ENCODE peak calls at places on chromosomes 1 and 21, in seven cellular contexts. O, I, X, Z, N, L and W are unnamed samples.

GRCh38 chr1:196309386-196309785 is 298.9 kb downstream of the KCNT2 start:
- DNase-seq in O (no peak), I (peak), X (peak), Z (no peak), N (no peak), L (no peak), W (no peak)

GRCh38 chr1:23019851-23020625 is 770 bp downstream of the KDM1A start:
- DNase-seq in O (peak), I (peak), X (peak), Z (no peak), N (peak), L (peak), W (no peak)

GRCh38 chr1:173393655-173393993 is 83.5 kb upstream of the PRDX6 start:
- DNase-seq in O (no peak), I (peak), X (no peak), Z (no peak), N (no peak), L (no peak), W (no peak)

GRCh38 chr1:84960371-84960770 is 36.5 kb downstream of the MCOLN2 start:
- DNase-seq in O (no peak), I (peak), X (no peak), Z (no peak), N (no peak), L (no peak), W (no peak)

GRCh38 chr1:230002164-230002803 is 64.8 kb upstream of the GALNT2 start:
- DNase-seq in O (no peak), I (no peak), X (no peak), Z (no peak), N (no peak), L (no peak), W (no peak)

GRCh38 chr1:178330848-178331497 is 165.8 kb downstream of the CLEC20A start:
- DNase-seq in O (no peak), I (no peak), X (no peak), Z (no peak), N (peak), L (no peak), W (no peak)

GRCh38 chr1:165773324-165773965 is 4.8 kb upstream of the TMCO1 start:
- DNase-seq in O (no peak), I (peak), X (no peak), Z (no peak), N (no peak), L (no peak), W (no peak)

GRCh38 chr1:12153181-12153785 is 13.5 kb upstream of the TNFRSF1B start:
- DNase-seq in O (no peak), I (peak), X (no peak), Z (peak), N (no peak), L (peak), W (no peak)

GRCh38 chr1:115400426-115400825 is 62.4 kb upstream of the NGF start:
- DNase-seq in O (no peak), I (no peak), X (no peak), Z (no peak), N (no peak), L (no peak), W (no peak)

GRCh38 chr1:8651236-8651890 is 166.1 kb downstream of the RERE start:
- DNase-seq in O (no peak), I (no peak), X (no peak), Z (no peak), N (no peak), L (no peak), W (no peak)

GRCh38 chr1:207959141-207959825 is 48.4 kb upstream of the CD34 start:
- DNase-seq in O (no peak), I (peak), X (peak), Z (no peak), N (no peak), L (peak), W (peak)

GRCh38 chr1:56377407-56377806 is 202.0 kb downstream of the PLPP3 start:
- DNase-seq in O (no peak), I (no peak), X (no peak), Z (no peak), N (no peak), L (no peak), W (no peak)

GRCh38 chr1:183589836-183590224 is 429 bp downstream of the NCF2 start:
- DNase-seq in O (no peak), I (no peak), X (no peak), Z (no peak), N (no peak), L (no peak), W (no peak)

GRCh38 chr21:17900281-17900989 is 81.3 kb upstream of the C21orf91 start:
- DNase-seq in O (no peak), I (no peak), X (peak), Z (no peak), N (no peak), L (no peak), W (no peak)

GRCh38 chr1:2408456-2408855 is 3.9 kb downstream of the PEX10 start:
- DNase-seq in O (no peak), I (no peak), X (no peak), Z (no peak), N (no peak), L (no peak), W (no peak)

GRCh38 chr1:29675481-29676263 is 439.4 kb downstream of the PTPRU start:
- DNase-seq in O (peak), I (no peak), X (no peak), Z (no peak), N (no peak), L (peak), W (peak)

GRCh38 chr1:56061824-56062223 is 517.5 kb downstream of the PLPP3 start:
- DNase-seq in O (no peak), I (no peak), X (no peak), Z (no peak), N (no peak), L (no peak), W (no peak)

GRCh38 chr1:114153051-114153620 is 533 bp downstream of the SYT6 start:
- DNase-seq in O (no peak), I (no peak), X (peak), Z (no peak), N (peak), L (no peak), W (no peak)

GRCh38 chr21:36518883-36519492 is 39.1 kb upstream of the CLDN14 start:
- DNase-seq in O (no peak), I (no peak), X (no peak), Z (no peak), N (no peak), L (no peak), W (no peak)

GRCh38 chr21:42834730-42835191 is 44.6 kb downstream of the WDR4 start:
- DNase-seq in O (no peak), I (no peak), X (no peak), Z (no peak), N (no peak), L (no peak), W (no peak)